ENCODE peak calls at places on chromosomes 2 and 18, in eight cellular contexts. D, F, N, A, B, K, T and I are unnamed samples.

GRCh38 chr2:38113036-38113435 is 37.1 kb upstream of the CYP1B1 start:
- DNase-seq in N (no peak), B (no peak), F (no peak), D (no peak), K (no peak), A (no peak), T (no peak), I (no peak)

GRCh38 chr2:165440367-165440766 is 29.1 kb upstream of the CSRNP3 start:
- DNase-seq in A (peak), T (peak), F (no peak), B (no peak), N (no peak), D (no peak), K (peak), I (no peak)

GRCh38 chr2:125313806-125314205 is 1288.7 kb downstream of the CNTNAP5 start:
- DNase-seq in K (no peak), F (no peak), A (no peak), D (no peak), N (no peak), B (no peak), T (no peak), I (no peak)

GRCh38 chr18:64037812-64038414 is 68.0 kb downstream of the SERPINB8 start:
- DNase-seq in K (peak), F (no peak), D (no peak), B (peak), N (no peak), A (peak), T (peak), I (no peak)

GRCh38 chr18:52237551-52237950 is 102.4 kb upstream of the DCC start:
- DNase-seq in D (no peak), A (no peak), K (no peak), N (no peak), F (no peak), T (no peak), B (no peak), I (no peak)

GRCh38 chr2:106584304-106584954 is 97.3 kb downstream of the CD8B2 start:
- DNase-seq in T (no peak), K (no peak), B (no peak), F (no peak), A (no peak), D (no peak), N (no peak), I (no peak)

GRCh38 chr2:172968061-172968469 is 107.6 kb upstream of the MAP3K20 start:
- DNase-seq in D (no peak), A (peak), T (peak), K (peak), N (no peak), F (peak), B (no peak), I (peak)

GRCh38 chr18:3046216-3046808 is 33.4 kb upstream of the LPIN2 start:
- DNase-seq in A (no peak), B (no peak), K (no peak), F (no peak), N (no peak), T (no peak), D (no peak), I (no peak)

GRCh38 chr18:5603153-5603552 is 59.4 kb upstream of the EPB41L3 start:
- DNase-seq in T (no peak), A (no peak), N (no peak), D (no peak), F (no peak), B (no peak), K (no peak), I (no peak)

GRCh38 chr2:163348843-163349395 is 386.9 kb downstream of the FIGN start:
- DNase-seq in F (no peak), B (no peak), N (no peak), A (peak), T (peak), K (peak), D (no peak), I (no peak)

GRCh38 chr2:150621800-150622199 is 134.3 kb upstream of the RND3 start:
- DNase-seq in B (no peak), A (peak), K (peak), N (no peak), D (no peak), T (peak), F (no peak), I (no peak)

GRCh38 chr2:227608469-227609338 is 5.9 kb downstream of the SCYGR3 start:
- DNase-seq in N (no peak), T (no peak), A (no peak), B (peak), D (no peak), K (no peak), F (no peak), I (no peak)

GRCh38 chr2:20012282-20013060 is at the start of gene MATN3:
- DNase-seq in K (no peak), A (peak), F (peak), T (peak), N (no peak), D (no peak), B (no peak), I (no peak)

GRCh38 chr2:39515273-39515896 is 78.3 kb upstream of the MAP4K3 start:
- DNase-seq in A (no peak), T (no peak), N (no peak), K (no peak), D (no peak), B (no peak), F (no peak), I (no peak)

GRCh38 chr2:228731517-228731916 is 539.6 kb downstream of the PID1 start:
- DNase-seq in D (no peak), K (peak), F (no peak), N (no peak), B (no peak), T (no peak), A (peak), I (peak)

GRCh38 chr2:234091432-234091879 is 41.0 kb downstream of the SPP2 start:
- DNase-seq in F (peak), D (no peak), B (no peak), N (no peak), K (no peak), T (no peak), A (peak), I (no peak)

GRCh38 chr2:159199751-159200465 is 86.6 kb downstream of the WDSUB1 start:
- DNase-seq in F (no peak), T (no peak), B (no peak), K (no peak), A (no peak), N (no peak), D (no peak), I (no peak)

GRCh38 chr2:240420206-240420899 is 15.1 kb upstream of the GPC1 start:
- DNase-seq in A (no peak), N (no peak), D (no peak), B (no peak), K (no peak), F (no peak), T (no peak), I (peak)

GRCh38 chr2:152122161-152122560 is 23.3 kb upstream of the CACNB4 start:
- DNase-seq in B (no peak), N (no peak), K (no peak), A (no peak), F (no peak), T (no peak), D (no peak), I (no peak)

GRCh38 chr18:24843123-24843522 is 382.7 kb downstream of the HRH4 start:
- DNase-seq in N (no peak), B (no peak), D (no peak), K (no peak), F (no peak), A (no peak), T (no peak), I (no peak)

GRCh38 chr18:35432565-35433001 is 55.4 kb upstream of the ZNF396 start:
- DNase-seq in T (no peak), K (no peak), A (no peak), D (no peak), B (no peak), F (no peak), N (no peak), I (no peak)

GRCh38 chr2:232028071-232028470 is 66.6 kb downstream of the DIS3L2 start:
- DNase-seq in A (no peak), K (no peak), D (no peak), T (no peak), F (no peak), B (no peak), N (no peak), I (no peak)

GRCh38 chr2:212683346-212683745 is 144.7 kb upstream of the ERBB4 start:
- DNase-seq in B (no peak), D (no peak), K (peak), N (no peak), T (no peak), A (peak), F (no peak), I (no peak)

GRCh38 chr2:118221952-118222594 is 133.8 kb downstream of the INSIG2 start:
- DNase-seq in T (peak), N (no peak), F (peak), B (peak), D (no peak), A (peak), K (peak), I (no peak)

GRCh38 chr18:9348079-9348671 is 13.6 kb downstream of the TWSG1 start:
- DNase-seq in B (no peak), D (no peak), F (no peak), A (peak), N (no peak), T (no peak), K (peak), I (no peak)

GRCh38 chr2:3312576-3313345 is 64.9 kb downstream of the EIPR1 start:
- DNase-seq in D (no peak), T (no peak), A (no peak), N (no peak), F (no peak), K (no peak), B (no peak), I (no peak)